ENCODE peak calls at places on chromosomes 3 and 15, in six cellular contexts. Z is upper lobe of left lung; Q is stimulated activated CD8-positive, alpha-beta memory T cell treated with anti-CD3 and anti-CD28 coated beads, Interleukin-2, amount 100 ng/mL, for 48 hours; R is NCI-H524 treated with DMSO at 0.1 percent for 48 hours; O is glutamatergic neuron; N is AG08395. C is an unnamed sample.

GRCh38 chr3:74646094-74646493 is 31.6 kb upstream of the CNTN3 start:
- DNase-seq in Z (no peak), Q (no peak), R (no peak), O (no peak), N (no peak), C (no peak)

GRCh38 chr3:9074079-9074478 is 110.8 kb upstream of the RAD18 start:
- DNase-seq in Z (no peak), Q (no peak), R (no peak), O (no peak), N (peak), C (no peak)

GRCh38 chr3:194548346-194549321 is 61.8 kb upstream of the ATP13A3 start:
- DNase-seq in Z (no peak), Q (no peak), R (no peak), O (no peak), N (no peak), C (no peak)

GRCh38 chr15:101108458-101108775 is 143.4 kb downstream of the CHSY1 start:
- DNase-seq in Z (no peak), Q (no peak), R (peak), O (no peak), N (no peak), C (no peak)

GRCh38 chr3:126528419-126528799 is 4.5 kb downstream of the CHST13 start:
- DNase-seq in Z (no peak), Q (no peak), R (no peak), O (peak), N (no peak), C (no peak)

GRCh38 chr3:71057526-71057894 is 526.0 kb downstream of the FOXP1 start:
- DNase-seq in Z (no peak), Q (no peak), R (no peak), O (no peak), N (no peak), C (no peak)

GRCh38 chr3:10581251-10581650 is 75.9 kb upstream of the ATP2B2 start:
- DNase-seq in Z (peak), Q (no peak), R (no peak), O (no peak), N (peak), C (no peak)

GRCh38 chr3:123113889-123114450 is 47.1 kb downstream of the PDIA5 start:
- DNase-seq in Z (no peak), Q (no peak), R (no peak), O (no peak), N (no peak), C (no peak)

GRCh38 chr3:30631237-30631961 is 25.0 kb downstream of the TGFBR2 start:
- DNase-seq in Z (no peak), Q (peak), R (no peak), O (no peak), N (no peak), C (no peak)

GRCh38 chr3:130671545-130671944 is 75.1 kb downstream of the PIK3R4 start:
- DNase-seq in Z (no peak), Q (no peak), R (peak), O (no peak), N (no peak), C (no peak)

GRCh38 chr15:93035092-93035915 is 53.7 kb downstream of the RGMA start:
- DNase-seq in Z (no peak), Q (no peak), R (no peak), O (no peak), N (no peak), C (no peak)